ENCODE peak calls at places on chromosome 2, in nine cellular contexts. One of them, this sample, is unnamed.

GRCh38 chr2:98118161-98118560 is 31.2 kb downstream of the VWA3B start:
- DNase-seq in NCI-H2081 treated with DMSO at 0.1 percent for 48 hours: no peak
- DNase-seq in HT-29: no peak
- DNase-seq in A549: no peak
- DNase-seq in occipital lobe: no peak
- DNase-seq in amygdala: no peak
- DNase-seq in skeletal muscle cell: peak; percentile 28
- DNase-seq in non-pigmented ciliary epithelial cell: peak; percentile 19
- DNase-seq in activated naive CD8-positive, alpha-beta T cell treated with anti-CD3 and anti-CD28 coated beads for 36 hours: no peak
- DNase-seq in this sample: no peak

GRCh38 chr2:64112016-64112415 is 32.2 kb downstream of the PELI1 start:
- DNase-seq in amygdala: no peak
- DNase-seq in A549: no peak
- DNase-seq in skeletal muscle cell: no peak
- DNase-seq in NCI-H2081 treated with DMSO at 0.1 percent for 48 hours: no peak
- DNase-seq in activated naive CD8-positive, alpha-beta T cell treated with anti-CD3 and anti-CD28 coated beads for 36 hours: no peak
- DNase-seq in non-pigmented ciliary epithelial cell: no peak
- DNase-seq in occipital lobe: no peak
- DNase-seq in HT-29: peak; percentile 10
- DNase-seq in this sample: no peak

GRCh38 chr2:203149194-203149593 is 89.6 kb upstream of the CYP20A1 start:
- DNase-seq in amygdala: no peak
- DNase-seq in HT-29: no peak
- DNase-seq in non-pigmented ciliary epithelial cell: no peak
- DNase-seq in NCI-H2081 treated with DMSO at 0.1 percent for 48 hours: no peak
- DNase-seq in occipital lobe: no peak
- DNase-seq in activated naive CD8-positive, alpha-beta T cell treated with anti-CD3 and anti-CD28 coated beads for 36 hours: no peak
- DNase-seq in skeletal muscle cell: no peak
- DNase-seq in A549: no peak
- DNase-seq in this sample: no peak

GRCh38 chr2:119723784-119724467 is 35.8 kb upstream of the PTPN4 start:
- DNase-seq in amygdala: no peak
- DNase-seq in skeletal muscle cell: no peak
- DNase-seq in occipital lobe: no peak
- DNase-seq in A549: no peak
- DNase-seq in non-pigmented ciliary epithelial cell: no peak
- DNase-seq in HT-29: no peak
- DNase-seq in activated naive CD8-positive, alpha-beta T cell treated with anti-CD3 and anti-CD28 coated beads for 36 hours: no peak
- DNase-seq in NCI-H2081 treated with DMSO at 0.1 percent for 48 hours: no peak
- DNase-seq in this sample: no peak

GRCh38 chr2:60414731-60415130 is 138.7 kb downstream of the BCL11A start:
- DNase-seq in NCI-H2081 treated with DMSO at 0.1 percent for 48 hours: no peak
- DNase-seq in HT-29: no peak
- DNase-seq in A549: no peak
- DNase-seq in amygdala: no peak
- DNase-seq in activated naive CD8-positive, alpha-beta T cell treated with anti-CD3 and anti-CD28 coated beads for 36 hours: no peak
- DNase-seq in non-pigmented ciliary epithelial cell: peak; percentile 53
- DNase-seq in occipital lobe: no peak
- DNase-seq in skeletal muscle cell: peak; percentile 90
- DNase-seq in this sample: peak; percentile 31

GRCh38 chr2:200661477-200661876 is 75.7 kb downstream of the AOX1 start:
- DNase-seq in non-pigmented ciliary epithelial cell: no peak
- DNase-seq in amygdala: no peak
- DNase-seq in activated naive CD8-positive, alpha-beta T cell treated with anti-CD3 and anti-CD28 coated beads for 36 hours: no peak
- DNase-seq in HT-29: no peak
- DNase-seq in skeletal muscle cell: no peak
- DNase-seq in A549: no peak
- DNase-seq in NCI-H2081 treated with DMSO at 0.1 percent for 48 hours: no peak
- DNase-seq in occipital lobe: no peak
- DNase-seq in this sample: no peak

GRCh38 chr2:45045706-45046105 is 36.5 kb upstream of the SIX2 start:
- DNase-seq in amygdala: no peak
- DNase-seq in non-pigmented ciliary epithelial cell: no peak
- DNase-seq in HT-29: peak; percentile 40
- DNase-seq in occipital lobe: no peak
- DNase-seq in NCI-H2081 treated with DMSO at 0.1 percent for 48 hours: no peak
- DNase-seq in activated naive CD8-positive, alpha-beta T cell treated with anti-CD3 and anti-CD28 coated beads for 36 hours: no peak
- DNase-seq in A549: no peak
- DNase-seq in skeletal muscle cell: no peak
- DNase-seq in this sample: no peak

GRCh38 chr2:26537826-26538475 is 60.0 kb upstream of the OTOF start:
- DNase-seq in HT-29: no peak
- DNase-seq in activated naive CD8-positive, alpha-beta T cell treated with anti-CD3 and anti-CD28 coated beads for 36 hours: no peak
- DNase-seq in amygdala: no peak
- DNase-seq in non-pigmented ciliary epithelial cell: no peak
- DNase-seq in NCI-H2081 treated with DMSO at 0.1 percent for 48 hours: no peak
- DNase-seq in skeletal muscle cell: no peak
- DNase-seq in occipital lobe: no peak
- DNase-seq in A549: no peak
- DNase-seq in this sample: no peak

GRCh38 chr2:216687646-216688045 is 7.7 kb downstream of the IGFBP5 start:
- DNase-seq in occipital lobe: no peak
- DNase-seq in non-pigmented ciliary epithelial cell: no peak
- DNase-seq in A549: peak; percentile 47
- DNase-seq in activated naive CD8-positive, alpha-beta T cell treated with anti-CD3 and anti-CD28 coated beads for 36 hours: peak; percentile 43
- DNase-seq in amygdala: no peak
- DNase-seq in NCI-H2081 treated with DMSO at 0.1 percent for 48 hours: no peak
- DNase-seq in skeletal muscle cell: no peak
- DNase-seq in HT-29: peak; percentile 26
- DNase-seq in this sample: no peak

GRCh38 chr2:217707116-217707742 is 295.6 kb downstream of the TNS1 start:
- DNase-seq in skeletal muscle cell: no peak
- DNase-seq in activated naive CD8-positive, alpha-beta T cell treated with anti-CD3 and anti-CD28 coated beads for 36 hours: no peak
- DNase-seq in NCI-H2081 treated with DMSO at 0.1 percent for 48 hours: no peak
- DNase-seq in HT-29: peak; percentile 12
- DNase-seq in A549: no peak
- DNase-seq in occipital lobe: no peak
- DNase-seq in amygdala: no peak
- DNase-seq in non-pigmented ciliary epithelial cell: no peak
- DNase-seq in this sample: no peak

GRCh38 chr2:236117396-236117795 is 50.8 kb downstream of the GBX2 start:
- DNase-seq in A549: no peak
- DNase-seq in HT-29: no peak
- DNase-seq in NCI-H2081 treated with DMSO at 0.1 percent for 48 hours: no peak
- DNase-seq in amygdala: no peak
- DNase-seq in occipital lobe: no peak
- DNase-seq in activated naive CD8-positive, alpha-beta T cell treated with anti-CD3 and anti-CD28 coated beads for 36 hours: no peak
- DNase-seq in skeletal muscle cell: no peak
- DNase-seq in non-pigmented ciliary epithelial cell: no peak
- DNase-seq in this sample: no peak